ENCODE peak calls at places on chromosome 16, in eight cellular contexts. H is transverse colon, C is pancreas, N is heart right ventricle, B is epithelial cell of proximal tubule, P is fibroblast of the aortic adventitia, Z is progenitor cell of endocrine pancreas, Q is BJ. U is an unnamed sample.

GRCh38 chr16:21704733-21705132 is 41.0 kb downstream of the OTOA start:
- DNase-seq in H (no peak), C (no peak), N (no peak), B (no peak), P (no peak), Z (no peak), Q (no peak), U (no peak)

GRCh38 chr16:3641801-3642396 is 12.6 kb upstream of the DNASE1 start:
- DNase-seq in H (no peak), C (no peak), N (no peak), B (no peak), P (no peak), Z (no peak), Q (no peak), U (no peak)

GRCh38 chr16:53207810-53208752 is 153.3 kb downstream of the CHD9 start:
- DNase-seq in H (peak; percentile 32), C (peak; percentile 25), N (no peak), B (peak; percentile 67), P (peak; percentile 88), Z (peak; percentile 13), Q (peak; percentile 37), U (peak; percentile 47)

GRCh38 chr16:66441586-66442375 is 14.7 kb downstream of the BEAN1 start:
- DNase-seq in H (no peak), C (no peak), N (no peak), B (no peak), P (peak; percentile 73), Z (no peak), Q (no peak), U (no peak)

GRCh38 chr16:75745242-75745641 is 19.0 kb upstream of the CPHXL start:
- DNase-seq in H (no peak), C (no peak), N (no peak), B (no peak), P (no peak), Z (no peak), Q (no peak), U (no peak)

GRCh38 chr16:75116081-75116910 is at the start of gene LDHD:
- DNase-seq in H (peak; percentile 90), C (peak; percentile 90), N (peak; percentile 85), B (no peak), P (peak; percentile 40), Z (no peak), Q (no peak), U (no peak)

GRCh38 chr16:65202461-65202860 is 80.6 kb upstream of the CDH11 start:
- DNase-seq in H (no peak), C (no peak), N (no peak), B (no peak), P (peak; percentile 16), Z (no peak), Q (peak; percentile 34), U (no peak)

GRCh38 chr16:56451753-56452689 is 667 bp downstream of the OGFOD1 start:
- DNase-seq in H (peak; percentile 26), C (peak; percentile 23), N (no peak), B (no peak), P (peak; percentile 27), Z (no peak), Q (peak; percentile 2), U (no peak)

GRCh38 chr16:74982303-74982702 is 2.6 kb downstream of the WDR59 start:
- DNase-seq in H (no peak), C (no peak), N (no peak), B (no peak), P (no peak), Z (no peak), Q (no peak), U (no peak)

GRCh38 chr16:2904922-2905240 is 6.8 kb upstream of the FLYWCH1 start:
- DNase-seq in H (no peak), C (no peak), N (peak; percentile 45), B (no peak), P (no peak), Z (no peak), Q (no peak), U (no peak)

GRCh38 chr16:2798723-2799204 is 494 bp downstream of the PRSS41 start:
- DNase-seq in H (no peak), C (no peak), N (no peak), B (no peak), P (no peak), Z (no peak), Q (no peak), U (no peak)

GRCh38 chr16:67716097-67716496 is 3.0 kb downstream of the GFOD2 start:
- DNase-seq in H (no peak), C (no peak), N (no peak), B (no peak), P (no peak), Z (no peak), Q (no peak), U (no peak)

GRCh38 chr16:67718668-67719047 is 458 bp downstream of the GFOD2 start:
- DNase-seq in H (peak; percentile 11), C (no peak), N (no peak), B (no peak), P (no peak), Z (no peak), Q (no peak), U (no peak)

GRCh38 chr16:67719778-67720144 is 645 bp upstream of the GFOD2 start:
- DNase-seq in H (peak; percentile 17), C (no peak), N (no peak), B (no peak), P (peak; percentile 52), Z (no peak), Q (no peak), U (no peak)

GRCh38 chr16:67720236-67720635 is 1.1 kb upstream of the GFOD2 start:
- DNase-seq in H (no peak), C (no peak), N (no peak), B (no peak), P (no peak), Z (no peak), Q (no peak), U (no peak)

DNA sequence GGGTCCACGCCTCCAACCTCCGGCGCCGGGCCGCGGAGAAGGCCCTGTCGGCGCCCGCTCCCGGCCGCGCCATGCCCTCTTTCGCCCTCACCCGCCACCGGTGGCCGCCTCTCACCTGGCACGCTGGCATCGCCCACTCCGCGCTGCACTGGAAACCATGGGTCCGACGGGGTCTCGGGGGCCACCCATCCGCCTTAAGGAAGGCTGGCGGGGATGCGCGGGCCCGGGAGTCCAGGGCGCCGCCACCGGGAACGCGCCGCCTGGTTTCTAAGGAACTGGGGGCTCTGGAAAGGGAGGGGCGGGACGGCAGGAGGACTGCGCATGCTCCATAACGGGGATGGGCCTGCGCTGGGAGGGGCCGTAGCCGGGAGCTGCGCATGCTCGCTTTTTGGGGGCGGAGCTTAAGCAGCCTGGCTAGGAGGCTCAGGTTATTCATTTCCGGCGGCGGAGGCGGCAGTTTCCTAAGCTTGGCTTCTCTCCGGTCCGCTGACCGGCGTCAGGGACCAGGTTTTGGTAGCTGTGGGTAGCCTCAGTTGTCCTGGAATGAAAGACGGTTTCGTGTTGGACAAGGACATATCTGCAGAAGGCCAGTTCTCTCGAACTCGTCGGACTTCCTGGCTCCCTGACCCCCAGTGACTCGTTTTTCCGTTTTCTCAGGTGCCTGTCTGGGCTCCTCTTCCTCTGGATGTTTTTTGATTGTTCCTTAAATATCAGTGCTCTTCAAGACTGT is at the start of gene GFOD2:
- DNase-seq in H (peak; percentile 98), C (peak; percentile 97), N (peak; percentile 99), B (peak; percentile 43), P (peak; percentile 93), Z (peak; percentile 98), Q (peak; percentile 63), U (peak; percentile 74)
- TF ChIP-seq CTCF in H (no peak), C (no peak), N (no peak), B (no peak), P (no peak), Z (no peak), Q (no peak), U (no peak)

GRCh38 chr16:10926094-10926493 is 16.2 kb downstream of the DEXI start:
- DNase-seq in H (no peak), C (no peak), N (no peak), B (no peak), P (no peak), Z (no peak), Q (no peak), U (no peak)
- TF ChIP-seq CTCF in H (no peak), C (no peak), N (no peak), B (no peak), P (no peak), Z (no peak), Q (no peak), U (no peak)

GRCh38 chr16:85208643-85209520 is 96.6 kb upstream of the CIBAR2 start:
- DNase-seq in H (no peak), C (no peak), N (no peak), B (no peak), P (no peak), Z (no peak), Q (no peak), U (no peak)

GRCh38 chr16:85210423-85211169 is 98.3 kb upstream of the CIBAR2 start:
- DNase-seq in H (no peak), C (no peak), N (peak; percentile 6), B (peak; percentile 18), P (peak; percentile 89), Z (no peak), Q (no peak), U (no peak)

GRCh38 chr16:85208181-85208580 is 95.9 kb upstream of the CIBAR2 start:
- DNase-seq in H (no peak), C (no peak), N (no peak), B (no peak), P (no peak), Z (no peak), Q (no peak), U (no peak)

GRCh38 chr16:85211247-85211910 is 99.1 kb upstream of the CIBAR2 start:
- DNase-seq in H (no peak), C (no peak), N (peak; percentile 15), B (no peak), P (peak; percentile 70), Z (no peak), Q (no peak), U (no peak)

GRCh38 chr16:85209526-85210121 is 97.4 kb upstream of the CIBAR2 start:
- DNase-seq in H (no peak), C (peak; percentile 63), N (peak; percentile 65), B (no peak), P (no peak), Z (no peak), Q (no peak), U (no peak)
- TF ChIP-seq CTCF in H (no peak), C (no peak), N (no peak), B (peak; percentile 16), P (no peak), Z (no peak), Q (no peak), U (no peak)

DNA sequence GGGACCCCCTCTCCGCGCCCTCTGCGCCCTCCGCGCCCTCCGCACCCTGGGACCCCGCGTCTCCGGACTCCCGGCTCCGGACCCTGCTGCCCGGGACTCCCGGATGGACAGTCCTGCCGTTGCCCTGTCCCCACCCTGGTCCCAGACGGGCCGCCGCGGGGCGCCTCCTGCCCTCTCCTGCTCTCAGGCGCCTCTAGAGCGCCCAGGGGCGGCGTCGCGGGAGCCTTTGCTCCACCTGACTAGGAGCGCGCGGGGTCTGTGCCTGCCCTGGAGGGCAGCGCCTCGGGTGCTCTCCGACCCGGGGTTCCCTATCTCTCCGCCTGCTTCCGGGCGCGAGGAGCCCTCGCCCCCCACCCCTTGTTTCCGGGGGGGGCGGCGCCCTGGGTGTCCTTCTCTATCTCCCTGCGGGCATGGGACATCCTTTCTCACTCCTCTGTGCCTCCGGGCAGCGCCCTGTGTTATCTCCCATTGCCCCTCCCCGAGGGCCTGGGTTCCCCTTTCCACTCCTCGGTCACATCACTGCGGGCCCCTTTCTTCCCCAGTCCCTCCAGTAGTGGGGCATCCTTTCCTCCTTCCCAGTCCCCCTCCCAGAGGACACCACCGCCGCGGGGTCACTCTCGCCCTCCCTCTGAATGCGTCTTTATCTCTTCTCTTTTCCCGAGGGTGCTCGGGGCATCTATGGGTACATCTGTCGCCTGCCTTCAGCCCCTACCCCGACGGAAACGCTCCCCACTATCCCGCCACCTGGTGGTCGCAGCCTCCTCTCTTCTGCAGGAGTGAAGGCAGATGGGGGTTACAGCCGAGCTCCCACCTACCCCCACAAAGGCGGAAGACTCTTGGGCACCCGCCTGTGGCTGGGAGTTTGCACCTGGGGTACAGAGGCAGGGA is 865 bp downstream of the PRKCB start:
- DNase-seq in H (peak; percentile 49), C (no peak), N (peak; percentile 27), B (no peak), P (no peak), Z (no peak), Q (no peak), U (no peak)
- TF ChIP-seq CTCF in H (no peak), C (no peak), N (no peak), B (no peak), P (no peak), Z (peak; percentile 25), Q (no peak), U (peak; percentile 62)